ENCODE peak calls at places on chromosome 17, in eight cellular contexts. One of them, this sample, is unnamed.

GRCh38 chr17:18102640-18103039 is 5.9 kb upstream of the MYO15A start:
- DNase-seq in glutamatergic neuron: no peak
- DNase-seq in MCF 10A: no peak
- DNase-seq in fibroblast of pulmonary artery: no peak
- DNase-seq in choroid plexus epithelial cell: no peak
- DNase-seq in HFF-Myc: no peak
- DNase-seq in astrocyte of the cerebellum: no peak
- DNase-seq in left ventricle myocardium inferior: no peak
- DNase-seq in this sample: no peak

GRCh38 chr17:61345081-61345480 is 54.6 kb upstream of the TBX2 start:
- DNase-seq in glutamatergic neuron: no peak
- DNase-seq in MCF 10A: no peak
- DNase-seq in fibroblast of pulmonary artery: no peak
- DNase-seq in choroid plexus epithelial cell: no peak
- DNase-seq in HFF-Myc: no peak
- DNase-seq in astrocyte of the cerebellum: no peak
- DNase-seq in left ventricle myocardium inferior: no peak
- DNase-seq in this sample: no peak

GRCh38 chr17:82648761-82649474 is 674 bp upstream of the WDR45B start:
- DNase-seq in glutamatergic neuron: peak; percentile 62
- DNase-seq in MCF 10A: no peak
- DNase-seq in fibroblast of pulmonary artery: no peak
- DNase-seq in choroid plexus epithelial cell: no peak
- DNase-seq in HFF-Myc: no peak
- DNase-seq in astrocyte of the cerebellum: no peak
- DNase-seq in left ventricle myocardium inferior: peak; percentile 55
- DNase-seq in this sample: no peak

GRCh38 chr17:489758-490329 is 137.2 kb upstream of the RPH3AL start:
- DNase-seq in glutamatergic neuron: peak; percentile 27
- DNase-seq in MCF 10A: no peak
- DNase-seq in fibroblast of pulmonary artery: peak; percentile 33
- DNase-seq in choroid plexus epithelial cell: peak; percentile 42
- DNase-seq in HFF-Myc: no peak
- DNase-seq in astrocyte of the cerebellum: no peak
- DNase-seq in left ventricle myocardium inferior: no peak
- DNase-seq in this sample: no peak

GRCh38 chr17:18033442-18034099 is 5.4 kb downstream of the ATPAF2 start:
- DNase-seq in glutamatergic neuron: no peak
- DNase-seq in MCF 10A: peak; percentile 86
- DNase-seq in fibroblast of pulmonary artery: peak; percentile 92
- DNase-seq in choroid plexus epithelial cell: peak; percentile 94
- DNase-seq in HFF-Myc: peak; percentile 72
- DNase-seq in astrocyte of the cerebellum: peak; percentile 85
- DNase-seq in left ventricle myocardium inferior: no peak
- DNase-seq in this sample: peak; percentile 78

GRCh38 chr17:67211742-67212141 is 33.3 kb downstream of the HELZ start:
- DNase-seq in glutamatergic neuron: no peak
- DNase-seq in MCF 10A: peak; percentile 65
- DNase-seq in fibroblast of pulmonary artery: peak; percentile 54
- DNase-seq in choroid plexus epithelial cell: peak; percentile 72
- DNase-seq in HFF-Myc: no peak
- DNase-seq in astrocyte of the cerebellum: no peak
- DNase-seq in left ventricle myocardium inferior: no peak
- DNase-seq in this sample: peak; percentile 67

GRCh38 chr17:80471922-80472321 is 4.5 kb downstream of the NPTX1 start:
- DNase-seq in glutamatergic neuron: no peak
- DNase-seq in MCF 10A: no peak
- DNase-seq in fibroblast of pulmonary artery: no peak
- DNase-seq in choroid plexus epithelial cell: no peak
- DNase-seq in HFF-Myc: no peak
- DNase-seq in astrocyte of the cerebellum: no peak
- DNase-seq in left ventricle myocardium inferior: no peak
- DNase-seq in this sample: no peak

GRCh38 chr17:42681976-42682375 is 333 bp upstream of the CCR10 start:
- DNase-seq in glutamatergic neuron: no peak
- DNase-seq in MCF 10A: no peak
- DNase-seq in fibroblast of pulmonary artery: no peak
- DNase-seq in choroid plexus epithelial cell: no peak
- DNase-seq in HFF-Myc: no peak
- DNase-seq in astrocyte of the cerebellum: no peak
- DNase-seq in left ventricle myocardium inferior: no peak
- DNase-seq in this sample: no peak

GRCh38 chr17:75755205-75755901 is 9.6 kb downstream of the GALK1 start:
- DNase-seq in glutamatergic neuron: peak; percentile 59
- DNase-seq in MCF 10A: no peak
- DNase-seq in fibroblast of pulmonary artery: no peak
- DNase-seq in choroid plexus epithelial cell: no peak
- DNase-seq in HFF-Myc: no peak
- DNase-seq in astrocyte of the cerebellum: no peak
- DNase-seq in left ventricle myocardium inferior: no peak
- DNase-seq in this sample: no peak

GRCh38 chr17:75753193-75753513 is 11.8 kb downstream of the GALK1 start:
- DNase-seq in glutamatergic neuron: no peak
- DNase-seq in MCF 10A: no peak
- DNase-seq in fibroblast of pulmonary artery: no peak
- DNase-seq in choroid plexus epithelial cell: no peak
- DNase-seq in HFF-Myc: no peak
- DNase-seq in astrocyte of the cerebellum: no peak
- DNase-seq in left ventricle myocardium inferior: no peak
- DNase-seq in this sample: no peak

GRCh38 chr17:75752405-75753192 is 12.4 kb downstream of the GALK1 start:
- DNase-seq in glutamatergic neuron: no peak
- DNase-seq in MCF 10A: no peak
- DNase-seq in fibroblast of pulmonary artery: no peak
- DNase-seq in choroid plexus epithelial cell: no peak
- DNase-seq in HFF-Myc: no peak
- DNase-seq in astrocyte of the cerebellum: no peak
- DNase-seq in left ventricle myocardium inferior: no peak
- DNase-seq in this sample: no peak

GRCh38 chr17:75754378-75755204 is 10.4 kb downstream of the GALK1 start:
- DNase-seq in glutamatergic neuron: no peak
- DNase-seq in MCF 10A: no peak
- DNase-seq in fibroblast of pulmonary artery: no peak
- DNase-seq in choroid plexus epithelial cell: no peak
- DNase-seq in HFF-Myc: no peak
- DNase-seq in astrocyte of the cerebellum: no peak
- DNase-seq in left ventricle myocardium inferior: no peak
- DNase-seq in this sample: no peak

DNA sequence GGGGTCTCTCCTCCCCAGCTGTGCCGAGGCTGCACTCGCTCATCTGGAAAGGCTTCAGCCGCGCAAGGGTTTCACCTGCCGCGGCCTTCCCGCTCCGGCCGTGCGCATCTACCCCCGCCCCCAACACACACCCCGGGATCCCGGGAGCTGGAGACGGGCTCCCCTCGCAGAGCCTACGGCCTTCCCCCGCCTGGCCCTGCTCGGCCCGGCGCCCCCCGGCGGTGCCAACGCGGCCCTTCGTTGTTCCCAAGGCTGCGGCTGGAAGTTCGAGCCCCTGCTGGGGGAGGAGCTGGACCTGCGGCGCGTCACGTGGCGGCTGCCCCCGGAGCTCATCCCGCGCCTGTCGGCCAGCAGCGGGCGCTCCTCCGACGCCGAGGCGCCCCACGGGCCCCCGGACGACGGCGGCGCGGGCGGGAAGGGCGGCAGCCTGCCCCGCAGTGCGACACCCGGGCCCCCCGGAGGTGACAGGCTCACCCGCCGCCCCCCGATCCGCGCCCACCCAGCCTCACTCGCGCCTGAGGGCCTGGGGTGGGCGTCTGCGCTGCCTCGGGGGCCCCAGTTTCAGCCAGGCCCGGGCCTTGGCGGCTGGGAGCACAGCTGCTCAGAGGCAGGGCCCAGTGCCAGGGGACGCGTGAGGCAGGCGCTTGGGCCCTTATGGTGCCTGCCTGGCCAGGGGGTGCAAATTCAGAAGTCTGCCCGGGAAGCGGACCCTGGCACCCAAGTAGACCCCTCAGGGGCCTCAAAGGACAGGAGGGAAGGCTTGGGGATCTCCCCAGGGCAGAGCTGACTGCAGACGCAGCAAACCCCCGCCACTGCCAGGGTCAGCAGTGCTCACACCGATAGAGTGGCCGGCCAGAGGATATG is 11.2 kb downstream of the GALK1 start:
- DNase-seq in glutamatergic neuron: peak; percentile 77
- DNase-seq in MCF 10A: no peak
- DNase-seq in fibroblast of pulmonary artery: peak; percentile 71
- DNase-seq in choroid plexus epithelial cell: peak; percentile 71
- DNase-seq in HFF-Myc: no peak
- DNase-seq in astrocyte of the cerebellum: no peak
- DNase-seq in left ventricle myocardium inferior: peak; percentile 78
- DNase-seq in this sample: no peak
- TF ChIP-seq CTCF in glutamatergic neuron: peak; percentile 20
- TF ChIP-seq CTCF in MCF 10A: no peak
- TF ChIP-seq CTCF in fibroblast of pulmonary artery: peak; percentile 12
- TF ChIP-seq CTCF in choroid plexus epithelial cell: peak; percentile 45
- TF ChIP-seq CTCF in HFF-Myc: peak; percentile 46
- TF ChIP-seq CTCF in astrocyte of the cerebellum: peak; percentile 40
- TF ChIP-seq CTCF in left ventricle myocardium inferior: peak; percentile 73
- TF ChIP-seq CTCF in this sample: no peak

GRCh38 chr17:29007456-29008455 is 1.9 kb upstream of the SEZ6 start:
- DNase-seq in glutamatergic neuron: no peak
- DNase-seq in MCF 10A: peak; percentile 82
- DNase-seq in fibroblast of pulmonary artery: peak; percentile 34
- DNase-seq in choroid plexus epithelial cell: no peak
- DNase-seq in HFF-Myc: no peak
- DNase-seq in astrocyte of the cerebellum: no peak
- DNase-seq in left ventricle myocardium inferior: no peak
- DNase-seq in this sample: peak; percentile 91
- TF ChIP-seq CTCF in glutamatergic neuron: no peak
- TF ChIP-seq CTCF in MCF 10A: no peak
- TF ChIP-seq CTCF in fibroblast of pulmonary artery: no peak
- TF ChIP-seq CTCF in choroid plexus epithelial cell: no peak
- TF ChIP-seq CTCF in HFF-Myc: no peak
- TF ChIP-seq CTCF in astrocyte of the cerebellum: no peak
- TF ChIP-seq CTCF in left ventricle myocardium inferior: no peak
- TF ChIP-seq CTCF in this sample: no peak

GRCh38 chr17:44354582-44355309 is 8.9 kb downstream of the FAM171A2 start:
- DNase-seq in glutamatergic neuron: peak; percentile 95
- DNase-seq in MCF 10A: no peak
- DNase-seq in fibroblast of pulmonary artery: no peak
- DNase-seq in choroid plexus epithelial cell: no peak
- DNase-seq in HFF-Myc: no peak
- DNase-seq in astrocyte of the cerebellum: no peak
- DNase-seq in left ventricle myocardium inferior: peak; percentile 60
- DNase-seq in this sample: no peak
- TF ChIP-seq CTCF in glutamatergic neuron: peak; percentile 92
- TF ChIP-seq CTCF in MCF 10A: no peak
- TF ChIP-seq CTCF in fibroblast of pulmonary artery: no peak
- TF ChIP-seq CTCF in choroid plexus epithelial cell: no peak
- TF ChIP-seq CTCF in HFF-Myc: peak; percentile 18
- TF ChIP-seq CTCF in astrocyte of the cerebellum: peak; percentile 19
- TF ChIP-seq CTCF in left ventricle myocardium inferior: peak; percentile 55
- TF ChIP-seq CTCF in this sample: peak; percentile 35

DNA sequence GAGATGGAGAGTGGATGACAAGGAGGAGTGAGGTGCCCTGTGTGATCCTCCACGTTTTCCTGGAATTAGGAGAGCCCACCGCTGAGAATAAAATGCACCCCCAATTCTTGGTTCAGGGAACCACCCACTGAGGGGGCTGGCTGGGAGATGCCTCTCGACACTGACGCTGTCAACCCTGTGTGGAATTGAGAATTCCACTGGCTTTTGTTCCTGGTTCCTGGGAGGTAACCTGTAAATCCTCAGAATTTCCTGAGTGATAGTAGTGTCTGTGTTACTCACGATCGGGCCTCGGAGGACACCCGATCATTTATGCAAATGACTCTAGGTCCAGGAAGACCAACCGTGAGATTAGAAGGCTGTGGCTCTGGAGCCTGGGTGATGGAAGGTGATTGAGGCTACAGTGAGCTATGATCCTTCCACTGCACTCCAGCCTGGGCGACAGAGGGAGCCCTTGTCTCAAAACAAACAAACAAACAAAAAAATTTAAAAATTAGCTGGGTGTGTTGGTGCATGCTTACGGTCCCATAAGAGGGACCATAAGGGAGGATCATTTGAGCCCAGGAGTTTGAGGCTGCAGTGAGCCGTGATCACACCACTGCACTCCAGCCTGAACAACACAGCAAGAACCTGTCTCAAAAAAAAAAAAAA is 11.7 kb upstream of the PRPSAP1 start:
- DNase-seq in glutamatergic neuron: no peak
- DNase-seq in MCF 10A: peak; percentile 40
- DNase-seq in fibroblast of pulmonary artery: peak; percentile 42
- DNase-seq in choroid plexus epithelial cell: peak; percentile 39
- DNase-seq in HFF-Myc: no peak
- DNase-seq in astrocyte of the cerebellum: no peak
- DNase-seq in left ventricle myocardium inferior: no peak
- DNase-seq in this sample: no peak
- TF ChIP-seq CTCF in glutamatergic neuron: no peak
- TF ChIP-seq CTCF in MCF 10A: peak; percentile 8
- TF ChIP-seq CTCF in fibroblast of pulmonary artery: peak; percentile 48
- TF ChIP-seq CTCF in choroid plexus epithelial cell: peak; percentile 64
- TF ChIP-seq CTCF in HFF-Myc: peak; percentile 27
- TF ChIP-seq CTCF in astrocyte of the cerebellum: peak; percentile 29
- TF ChIP-seq CTCF in left ventricle myocardium inferior: peak; percentile 55
- TF ChIP-seq CTCF in this sample: peak; percentile 53

DNA sequence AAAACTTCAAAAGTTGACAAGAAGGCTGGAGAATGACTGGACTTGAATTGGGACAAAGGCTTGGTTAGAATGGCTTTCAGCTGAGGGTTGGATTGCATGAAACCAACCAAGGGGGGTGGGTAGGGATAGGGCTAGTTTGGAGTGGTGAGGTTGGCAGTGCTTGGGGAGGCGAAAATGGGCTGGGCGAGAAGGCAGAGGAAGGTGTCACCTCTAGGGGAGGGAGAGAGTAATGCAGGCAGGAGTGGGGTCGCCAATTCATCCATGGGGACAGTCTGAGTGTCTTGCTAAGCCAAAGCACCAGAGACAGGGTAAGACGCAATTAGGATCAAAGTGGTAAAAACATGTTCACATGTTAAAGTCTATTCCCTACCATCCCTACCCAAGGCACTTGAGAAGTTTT is 6.2 kb upstream of the DNAH2 start:
- DNase-seq in glutamatergic neuron: no peak
- DNase-seq in MCF 10A: no peak
- DNase-seq in fibroblast of pulmonary artery: no peak
- DNase-seq in choroid plexus epithelial cell: no peak
- DNase-seq in HFF-Myc: no peak
- DNase-seq in astrocyte of the cerebellum: no peak
- DNase-seq in left ventricle myocardium inferior: no peak
- DNase-seq in this sample: no peak
- TF ChIP-seq CTCF in glutamatergic neuron: peak; percentile 63
- TF ChIP-seq CTCF in MCF 10A: peak; percentile 18
- TF ChIP-seq CTCF in fibroblast of pulmonary artery: no peak
- TF ChIP-seq CTCF in choroid plexus epithelial cell: peak; percentile 33
- TF ChIP-seq CTCF in HFF-Myc: no peak
- TF ChIP-seq CTCF in astrocyte of the cerebellum: no peak
- TF ChIP-seq CTCF in left ventricle myocardium inferior: no peak
- TF ChIP-seq CTCF in this sample: peak; percentile 16